ENCODE peak calls at places on chromosome 13, in four cellular contexts. One of them, this sample, is unnamed. For H3K9me3 and H3K4me1, the result is how much of the 10 kb centered on the place peaks cover.

GRCh38 chr13:94351292-94352000 is 128.0 kb downstream of the DCT start:
- DNase-seq in stomach: no peak
- DNase-seq in body of pancreas: no peak
- DNase-seq in HepG2: no peak
- DNase-seq in this sample: no peak

GRCh38 chr13:35984287-35984686 is 146.9 kb downstream of the DCLK1 start:
- DNase-seq in stomach: no peak
- DNase-seq in body of pancreas: no peak
- DNase-seq in HepG2: no peak
- DNase-seq in this sample: no peak

GRCh38 chr13:46639033-46639981 is 86.3 kb downstream of the LRCH1 start:
- DNase-seq in body of pancreas: no peak
- DNase-seq in stomach: no peak
- DNase-seq in HepG2: peak
- DNase-seq in this sample: no peak

GRCh38 chr13:31793246-31793645 is 53.9 kb downstream of the RXFP2 start:
- DNase-seq in stomach: no peak
- DNase-seq in HepG2: no peak
- DNase-seq in body of pancreas: no peak
- DNase-seq in this sample: no peak

GRCh38 chr13:62702502-62702901 is 1286.9 kb upstream of the PCDH20 start:
- DNase-seq in stomach: no peak
- DNase-seq in body of pancreas: no peak
- DNase-seq in HepG2: no peak
- DNase-seq in this sample: no peak

GRCh38 chr13:79481685-79482052 is 714 bp downstream of the NDFIP2 start:
- DNase-seq in stomach: peak
- DNase-seq in body of pancreas: peak
- DNase-seq in HepG2: no peak
- DNase-seq in this sample: no peak

GRCh38 chr13:93721483-93721882 is 494.9 kb downstream of the GPC6 start:
- DNase-seq in stomach: no peak
- DNase-seq in body of pancreas: no peak
- DNase-seq in HepG2: no peak
- DNase-seq in this sample: no peak

GRCh38 chr13:60759499-60759898 is 362.5 kb downstream of the TDRD3 start:
- DNase-seq in body of pancreas: peak
- DNase-seq in HepG2: peak
- DNase-seq in stomach: peak
- DNase-seq in this sample: no peak

GRCh38 chr13:23617551-23618014 is 47.4 kb downstream of the TNFRSF19 start:
- DNase-seq in body of pancreas: no peak
- DNase-seq in stomach: no peak
- DNase-seq in HepG2: no peak
- DNase-seq in this sample: no peak

GRCh38 chr13:63838366-63839110 is 2422.9 kb upstream of the PCDH20 start:
- DNase-seq in HepG2: no peak
- DNase-seq in body of pancreas: no peak
- DNase-seq in stomach: no peak
- DNase-seq in this sample: no peak
- H3K9me3 ChIP-seq in HepG2: under half
- H3K9me3 ChIP-seq in body of pancreas: under half
- H3K9me3 ChIP-seq in stomach: under half
- H3K9me3 ChIP-seq in this sample: under half

DNA sequence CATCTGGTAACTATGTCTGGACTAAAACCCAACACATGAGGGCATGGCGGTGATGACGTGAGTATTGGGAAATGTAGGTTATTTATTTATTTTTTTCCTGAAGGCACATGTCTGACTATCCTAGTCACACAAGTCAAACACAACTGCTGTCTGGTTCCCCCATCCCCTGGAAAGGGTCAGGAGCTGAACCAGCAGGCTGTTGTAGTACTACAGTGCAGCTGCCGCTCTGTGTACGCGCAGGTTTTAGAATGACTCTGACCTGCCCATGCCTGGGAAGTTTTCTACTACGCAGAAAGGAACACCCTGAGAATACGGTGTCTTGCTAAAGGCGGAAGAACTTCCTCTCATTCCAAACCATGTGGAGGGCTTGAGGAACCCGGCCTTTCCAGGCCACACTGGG is 1.2 kb downstream of the SLC7A1 start:
- DNase-seq in stomach: peak
- DNase-seq in HepG2: peak
- DNase-seq in body of pancreas: peak
- DNase-seq in this sample: peak
- TF ChIP-seq POLR2A in stomach: no peak
- TF ChIP-seq POLR2A in HepG2: peak
- TF ChIP-seq POLR2A in body of pancreas: peak
- TF ChIP-seq POLR2A in this sample: no peak

GRCh38 chr13:110620596-110620995 is 5.3 kb downstream of the NAXD start:
- DNase-seq in body of pancreas: no peak
- DNase-seq in stomach: no peak
- DNase-seq in HepG2: no peak
- DNase-seq in this sample: no peak

GRCh38 chr13:110618780-110619179 is 3.4 kb downstream of the NAXD start:
- DNase-seq in body of pancreas: no peak
- DNase-seq in HepG2: no peak
- DNase-seq in stomach: no peak
- DNase-seq in this sample: no peak

GRCh38 chr13:110617326-110618072 is 2.2 kb downstream of the NAXD start:
- DNase-seq in stomach: peak
- DNase-seq in HepG2: peak
- DNase-seq in body of pancreas: peak
- DNase-seq in this sample: peak

GRCh38 chr13:110616103-110617101 is 1.1 kb downstream of the NAXD start:
- DNase-seq in HepG2: peak
- DNase-seq in body of pancreas: peak
- DNase-seq in stomach: peak
- DNase-seq in this sample: peak

GRCh38 chr13:110618167-110618566 is 2.8 kb downstream of the NAXD start:
- DNase-seq in stomach: no peak
- DNase-seq in HepG2: no peak
- DNase-seq in body of pancreas: no peak
- DNase-seq in this sample: no peak
- H3K4me1 ChIP-seq in stomach: half or more
- H3K4me1 ChIP-seq in HepG2: half or more
- H3K4me1 ChIP-seq in body of pancreas: under half
- H3K4me1 ChIP-seq in this sample: under half

DNA sequence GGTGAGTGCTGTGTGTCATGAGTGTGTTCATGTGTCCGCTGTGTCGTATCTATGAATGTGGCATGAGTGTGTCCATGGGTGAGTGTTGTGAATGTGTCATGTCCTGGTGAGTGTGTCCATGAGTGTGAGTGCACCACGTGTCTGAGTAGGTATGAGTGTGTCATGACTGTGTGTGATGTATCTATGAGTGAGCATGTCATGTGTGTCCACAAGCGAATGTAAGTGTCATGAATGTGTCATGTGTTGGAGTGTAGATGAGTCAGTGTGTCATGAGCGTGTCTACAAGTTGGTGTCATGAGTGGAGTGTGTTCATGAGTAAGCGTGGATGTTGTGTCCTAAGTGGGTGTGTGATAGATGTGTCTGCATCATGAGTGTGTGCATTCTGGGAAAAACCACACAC is 129.4 kb downstream of the TUBA3C start:
- DNase-seq in stomach: no peak
- DNase-seq in HepG2: no peak
- DNase-seq in body of pancreas: no peak
- DNase-seq in this sample: no peak
- H3K9me3 ChIP-seq in stomach: under half
- H3K9me3 ChIP-seq in HepG2: under half
- H3K9me3 ChIP-seq in body of pancreas: under half
- H3K9me3 ChIP-seq in this sample: under half

DNA sequence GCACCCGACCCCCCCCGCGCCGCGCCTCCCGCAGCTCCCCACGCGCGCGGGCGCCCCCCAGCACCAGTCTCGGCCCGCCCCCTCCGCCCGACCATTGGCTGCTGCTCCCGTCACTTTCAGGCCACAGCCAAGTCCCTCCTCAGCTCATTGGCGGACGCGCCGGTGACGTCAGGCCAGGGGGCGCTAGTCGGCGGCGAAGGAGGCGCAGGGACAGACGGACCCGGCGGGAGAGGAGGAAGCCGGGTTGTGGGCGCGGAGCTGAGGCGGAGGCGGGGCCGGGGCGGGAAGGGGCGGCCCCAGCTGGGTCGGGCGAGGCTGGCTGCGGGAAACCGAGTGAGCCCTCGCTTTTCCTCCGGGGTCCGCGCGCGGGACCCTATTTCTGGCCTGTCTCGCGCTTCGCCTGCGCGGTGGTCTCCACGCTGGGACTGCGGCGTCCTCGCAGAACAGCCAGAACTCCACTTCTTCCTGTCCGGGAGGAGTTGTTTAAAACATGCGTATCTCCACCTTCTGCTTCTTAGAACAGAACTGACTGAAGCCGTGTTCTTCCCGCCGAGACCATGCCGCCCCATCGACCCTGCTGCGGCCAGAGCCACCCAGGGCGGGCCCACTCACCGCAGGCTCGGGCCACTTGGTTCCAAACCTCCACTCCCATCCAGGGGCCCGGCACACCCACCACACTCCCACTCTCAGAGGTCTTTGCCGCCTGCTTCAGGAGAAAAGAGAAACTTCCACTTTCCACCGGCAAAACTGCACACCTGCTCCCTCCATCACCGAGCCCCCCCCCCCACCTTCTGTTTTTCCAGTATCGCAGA is 459 bp upstream of the TMTC4 start:
- DNase-seq in body of pancreas: peak
- DNase-seq in stomach: peak
- DNase-seq in HepG2: peak
- DNase-seq in this sample: peak
- TF ChIP-seq POLR2A in body of pancreas: peak
- TF ChIP-seq POLR2A in stomach: no peak
- TF ChIP-seq POLR2A in HepG2: peak
- TF ChIP-seq POLR2A in this sample: peak

DNA sequence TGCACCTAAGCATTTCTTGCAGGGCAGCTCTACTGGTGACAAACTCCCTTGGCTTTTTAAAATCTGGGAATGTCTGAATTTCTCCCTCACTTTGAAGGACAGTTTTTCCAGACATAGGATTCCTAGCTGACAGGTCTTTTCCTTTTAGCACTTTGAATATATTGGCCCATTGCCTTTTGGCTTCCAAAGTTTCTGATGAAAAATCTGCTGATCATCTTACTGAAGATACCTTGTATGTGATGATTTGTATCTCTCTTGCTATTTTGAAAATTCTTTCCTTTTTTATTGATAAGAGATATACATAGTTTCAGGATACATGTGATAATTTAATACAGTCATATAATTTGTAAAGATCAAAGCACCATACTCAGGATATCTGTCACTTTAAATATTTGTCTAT is 211.1 kb downstream of the ZIC5 start:
- DNase-seq in HepG2: no peak
- DNase-seq in body of pancreas: no peak
- DNase-seq in stomach: no peak
- DNase-seq in this sample: no peak
- H3K4me1 ChIP-seq in HepG2: under half
- H3K4me1 ChIP-seq in body of pancreas: under half
- H3K4me1 ChIP-seq in stomach: under half
- H3K4me1 ChIP-seq in this sample: under half

DNA sequence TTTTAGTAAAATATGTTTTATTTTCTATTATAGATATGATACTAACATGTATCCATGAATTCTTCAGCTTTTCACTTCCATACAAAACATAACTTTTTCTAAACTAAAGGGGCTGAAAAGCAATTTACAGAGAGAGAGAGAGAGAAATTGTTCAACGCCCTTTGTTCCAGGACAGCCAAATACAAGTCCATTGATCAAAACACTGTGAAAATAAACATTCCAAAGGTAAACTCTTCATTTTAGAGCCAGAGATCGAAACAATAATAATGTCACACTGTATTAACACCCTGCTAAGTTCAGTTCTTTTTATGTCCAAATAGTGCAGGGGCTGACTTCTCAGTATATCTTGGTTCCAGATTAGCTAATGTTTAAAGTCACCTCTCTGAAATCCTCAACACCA is 516.2 kb upstream of the ATXN8OS start:
- DNase-seq in body of pancreas: no peak
- DNase-seq in stomach: no peak
- DNase-seq in HepG2: no peak
- DNase-seq in this sample: no peak
- H3K9me3 ChIP-seq in body of pancreas: under half
- H3K9me3 ChIP-seq in stomach: under half
- H3K9me3 ChIP-seq in HepG2: under half
- H3K9me3 ChIP-seq in this sample: under half

GRCh38 chr13:42571895-42572294 is 2.1 kb upstream of the TNFSF11 start:
- DNase-seq in stomach: no peak
- DNase-seq in body of pancreas: no peak
- DNase-seq in HepG2: no peak
- DNase-seq in this sample: no peak

GRCh38 chr13:42577538-42577937 is 3.6 kb downstream of the TNFSF11 start:
- DNase-seq in HepG2: no peak
- DNase-seq in body of pancreas: no peak
- DNase-seq in stomach: no peak
- DNase-seq in this sample: no peak

GRCh38 chr13:42574011-42574410 is at the start of gene TNFSF11:
- DNase-seq in body of pancreas: no peak
- DNase-seq in HepG2: no peak
- DNase-seq in stomach: no peak
- DNase-seq in this sample: no peak

GRCh38 chr13:42575938-42576337 is 2.0 kb downstream of the TNFSF11 start:
- DNase-seq in HepG2: no peak
- DNase-seq in stomach: no peak
- DNase-seq in body of pancreas: no peak
- DNase-seq in this sample: no peak

GRCh38 chr13:42574435-42575311 is 721 bp downstream of the TNFSF11 start:
- DNase-seq in stomach: no peak
- DNase-seq in HepG2: no peak
- DNase-seq in body of pancreas: no peak
- DNase-seq in this sample: no peak
- TF ChIP-seq POLR2A in stomach: no peak
- TF ChIP-seq POLR2A in HepG2: no peak
- TF ChIP-seq POLR2A in body of pancreas: no peak
- TF ChIP-seq POLR2A in this sample: no peak

DNA sequence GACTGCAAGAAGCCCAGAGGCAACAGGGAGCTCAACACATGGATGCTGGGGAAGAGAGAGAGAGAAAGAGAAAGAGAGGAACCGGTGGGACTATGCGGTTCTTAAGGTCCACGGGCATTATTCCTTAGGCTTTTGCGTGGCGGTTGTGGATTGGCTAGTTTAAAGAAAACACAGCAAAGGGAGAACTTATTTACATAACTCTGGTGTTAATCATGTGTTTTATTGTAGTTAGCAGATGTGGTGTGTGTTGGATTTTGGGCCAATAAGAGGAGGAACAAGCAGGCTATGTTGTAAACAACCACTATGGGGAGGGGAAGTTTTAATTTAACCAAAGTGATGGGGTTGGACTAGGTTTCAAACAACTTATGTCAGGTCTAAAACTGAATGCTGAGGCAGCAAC is 275.3 kb upstream of the KLF12 start:
- DNase-seq in body of pancreas: no peak
- DNase-seq in HepG2: no peak
- DNase-seq in stomach: no peak
- DNase-seq in this sample: no peak
- H3K4me1 ChIP-seq in body of pancreas: under half
- H3K4me1 ChIP-seq in HepG2: under half
- H3K4me1 ChIP-seq in stomach: under half
- H3K4me1 ChIP-seq in this sample: under half